ENCODE peak calls at places on chromosomes 1 and 21, in eight cellular contexts. One of them, this sample, is unnamed.

GRCh38 chr1:234756066-234756783 is 146.2 kb upstream of the IRF2BP2 start:
- DNase-seq in fibroblast of the conjunctiva: no peak
- DNase-seq in mucosa of gallbladder: no peak
- DNase-seq in globus pallidus: no peak
- DNase-seq in activated CD8-positive, alpha-beta memory T cell treated with anti-CD3 and anti-CD28 coated beads, Interleukin-2, amount 10 ng/mL, durations not matched to agents 7 days and 5 days: peak; percentile 46
- DNase-seq in NCI-H510A: no peak
- DNase-seq in HCEC 1CT: no peak
- DNase-seq in GDM1: no peak
- DNase-seq in this sample: no peak

GRCh38 chr1:80987106-80987505 is 813.6 kb upstream of the ADGRL2 start:
- DNase-seq in fibroblast of the conjunctiva: no peak
- DNase-seq in globus pallidus: no peak
- DNase-seq in mucosa of gallbladder: no peak
- DNase-seq in NCI-H510A: no peak
- DNase-seq in GDM1: no peak
- DNase-seq in activated CD8-positive, alpha-beta memory T cell treated with anti-CD3 and anti-CD28 coated beads, Interleukin-2, amount 10 ng/mL, durations not matched to agents 7 days and 5 days: no peak
- DNase-seq in HCEC 1CT: no peak
- DNase-seq in this sample: no peak

GRCh38 chr1:53089478-53090226 is 27.6 kb downstream of the PODN start:
- DNase-seq in GDM1: no peak
- DNase-seq in activated CD8-positive, alpha-beta memory T cell treated with anti-CD3 and anti-CD28 coated beads, Interleukin-2, amount 10 ng/mL, durations not matched to agents 7 days and 5 days: no peak
- DNase-seq in mucosa of gallbladder: peak; percentile 81
- DNase-seq in globus pallidus: no peak
- DNase-seq in NCI-H510A: no peak
- DNase-seq in fibroblast of the conjunctiva: no peak
- DNase-seq in HCEC 1CT: peak; percentile 9
- DNase-seq in this sample: no peak

GRCh38 chr1:3352952-3353331 is 101.5 kb upstream of the ARHGEF16 start:
- DNase-seq in activated CD8-positive, alpha-beta memory T cell treated with anti-CD3 and anti-CD28 coated beads, Interleukin-2, amount 10 ng/mL, durations not matched to agents 7 days and 5 days: no peak
- DNase-seq in fibroblast of the conjunctiva: peak; percentile 36
- DNase-seq in GDM1: no peak
- DNase-seq in HCEC 1CT: no peak
- DNase-seq in NCI-H510A: no peak
- DNase-seq in globus pallidus: no peak
- DNase-seq in mucosa of gallbladder: peak; percentile 53
- DNase-seq in this sample: no peak

GRCh38 chr21:33078907-33079582 is 9.1 kb downstream of the OLIG1 start:
- DNase-seq in activated CD8-positive, alpha-beta memory T cell treated with anti-CD3 and anti-CD28 coated beads, Interleukin-2, amount 10 ng/mL, durations not matched to agents 7 days and 5 days: peak; percentile 91
- DNase-seq in NCI-H510A: no peak
- DNase-seq in globus pallidus: peak; percentile 98
- DNase-seq in HCEC 1CT: peak; percentile 63
- DNase-seq in fibroblast of the conjunctiva: no peak
- DNase-seq in GDM1: peak; percentile 77
- DNase-seq in mucosa of gallbladder: no peak
- DNase-seq in this sample: no peak

GRCh38 chr1:93504247-93505033 is 56.5 kb downstream of the FNBP1L start:
- DNase-seq in NCI-H510A: no peak
- DNase-seq in HCEC 1CT: no peak
- DNase-seq in mucosa of gallbladder: no peak
- DNase-seq in GDM1: no peak
- DNase-seq in fibroblast of the conjunctiva: no peak
- DNase-seq in globus pallidus: no peak
- DNase-seq in activated CD8-positive, alpha-beta memory T cell treated with anti-CD3 and anti-CD28 coated beads, Interleukin-2, amount 10 ng/mL, durations not matched to agents 7 days and 5 days: no peak
- DNase-seq in this sample: no peak

GRCh38 chr1:214012418-214012817 is 24.6 kb downstream of the PROX1 start:
- DNase-seq in NCI-H510A: no peak
- DNase-seq in globus pallidus: no peak
- DNase-seq in mucosa of gallbladder: no peak
- DNase-seq in fibroblast of the conjunctiva: no peak
- DNase-seq in HCEC 1CT: no peak
- DNase-seq in GDM1: no peak
- DNase-seq in activated CD8-positive, alpha-beta memory T cell treated with anti-CD3 and anti-CD28 coated beads, Interleukin-2, amount 10 ng/mL, durations not matched to agents 7 days and 5 days: no peak
- DNase-seq in this sample: no peak

GRCh38 chr1:248841702-248842395 is 3.8 kb downstream of the ZNF672 start:
- DNase-seq in globus pallidus: no peak
- DNase-seq in NCI-H510A: no peak
- DNase-seq in mucosa of gallbladder: no peak
- DNase-seq in fibroblast of the conjunctiva: peak; percentile 57
- DNase-seq in GDM1: peak; percentile 55
- DNase-seq in activated CD8-positive, alpha-beta memory T cell treated with anti-CD3 and anti-CD28 coated beads, Interleukin-2, amount 10 ng/mL, durations not matched to agents 7 days and 5 days: peak; percentile 57
- DNase-seq in HCEC 1CT: peak; percentile 59
- DNase-seq in this sample: peak; percentile 22

GRCh38 chr1:65253800-65254319 is 55.5 kb upstream of the DNAJC6 start:
- DNase-seq in GDM1: no peak
- DNase-seq in NCI-H510A: no peak
- DNase-seq in globus pallidus: no peak
- DNase-seq in HCEC 1CT: peak; percentile 18
- DNase-seq in activated CD8-positive, alpha-beta memory T cell treated with anti-CD3 and anti-CD28 coated beads, Interleukin-2, amount 10 ng/mL, durations not matched to agents 7 days and 5 days: no peak
- DNase-seq in fibroblast of the conjunctiva: no peak
- DNase-seq in mucosa of gallbladder: no peak
- DNase-seq in this sample: no peak

This sample was measured in NCI-H526.